ENCODE peak calls at places on chromosomes 13 and 19, in eight cellular contexts. C is NCI-H1105 treated with DMSO at 0.1 percent for 48 hours; D is stimulated activated CD4-positive, alpha-beta T cell treated with anti-CD3 and anti-CD28 coated beads, Interleukin-4, amount 100 ng/mL, for 1 hour; W is AG09319; O is GOT3; L is activated CD4-positive, alpha-beta T cell treated with anti-CD3 and anti-CD28 coated beads, Interleukin-2, amount 10 ng/mL, durations not matched to agents 7 days and 5 days; V is substantia nigra; M is cardiac muscle cell. Q is an unnamed sample.

GRCh38 chr13:60617863-60618733 is 221.1 kb downstream of the TDRD3 start:
- DNase-seq in C (no peak), D (no peak), W (peak; percentile 4), O (no peak), L (no peak), V (no peak), M (peak; percentile 14), Q (no peak)

GRCh38 chr19:48968813-48969218 is 3.7 kb downstream of the FTL start:
- DNase-seq in C (no peak), D (no peak), W (no peak), O (no peak), L (no peak), V (no peak), M (no peak), Q (no peak)

GRCh38 chr13:113488283-113488682 is 2.2 kb downstream of the DCUN1D2 start:
- DNase-seq in C (no peak), D (no peak), W (no peak), O (no peak), L (no peak), V (no peak), M (no peak), Q (no peak)

GRCh38 chr19:46951236-46951986 is 68.2 kb upstream of the NPAS1 start:
- DNase-seq in C (no peak), D (no peak), W (no peak), O (peak; percentile 33), L (no peak), V (no peak), M (no peak), Q (peak; percentile 60)

GRCh38 chr19:5018224-5019015 is 49.5 kb downstream of the KDM4B start:
- DNase-seq in C (no peak), D (no peak), W (peak; percentile 44), O (no peak), L (no peak), V (no peak), M (no peak), Q (no peak)

GRCh38 chr13:52846567-52847321 is 1.7 kb downstream of the PCDH8 start:
- DNase-seq in C (no peak), D (no peak), W (no peak), O (no peak), L (peak; percentile 48), V (peak; percentile 73), M (peak; percentile 90), Q (no peak)

GRCh38 chr19:12766051-12766521 is 9.3 kb downstream of the HOOK2 start:
- DNase-seq in C (no peak), D (peak; percentile 77), W (no peak), O (peak; percentile 27), L (peak; percentile 86), V (peak; percentile 41), M (peak; percentile 88), Q (no peak)

GRCh38 chr19:44846455-44847143 is 502 bp downstream of the NECTIN2 start:
- DNase-seq in C (no peak), D (no peak), W (no peak), O (no peak), L (no peak), V (no peak), M (peak; percentile 76), Q (no peak)

GRCh38 chr13:24929196-24929595 is 165.2 kb downstream of the RNF17 start:
- DNase-seq in C (no peak), D (no peak), W (no peak), O (no peak), L (no peak), V (no peak), M (no peak), Q (no peak)

GRCh38 chr13:30739646-30740642 is 4.6 kb downstream of the ALOX5AP start:
- DNase-seq in C (no peak), D (peak; percentile 56), W (no peak), O (no peak), L (peak; percentile 69), V (no peak), M (no peak), Q (peak; percentile 71)

GRCh38 chr13:29901714-29902631 is 51.6 kb upstream of the UBL3 start:
- DNase-seq in C (peak; percentile 48), D (peak; percentile 27), W (peak; percentile 74), O (no peak), L (peak; percentile 50), V (no peak), M (no peak), Q (peak; percentile 96)

GRCh38 chr13:114058051-114058867 is 74.2 kb downstream of the RASA3 start:
- DNase-seq in C (no peak), D (no peak), W (no peak), O (no peak), L (no peak), V (no peak), M (no peak), Q (no peak)

GRCh38 chr13:111646464-111646855 is 326.0 kb downstream of the TEX29 start:
- DNase-seq in C (no peak), D (no peak), W (no peak), O (no peak), L (no peak), V (no peak), M (no peak), Q (no peak)